ENCODE peak calls at places on chromosomes 4 and X, in six cellular contexts. K, Y, J, T, U and B are unnamed samples.

GRCh38 chrX:47146121-47146935 is 1.3 kb downstream of the RBM10 start:
- DNase-seq in U (no peak), T (no peak), K (no peak), J (no peak), Y (no peak), B (no peak)

GRCh38 chr4:145779319-145779801 is 99.4 kb downstream of the C4orf51 start:
- DNase-seq in Y (no peak), T (no peak), K (no peak), J (no peak), U (no peak), B (no peak)

GRCh38 chr4:10096976-10097330 is 19.6 kb downstream of the WDR1 start:
- DNase-seq in T (no peak), U (no peak), Y (no peak), J (no peak), K (no peak), B (no peak)

GRCh38 chrX:112147206-112147605 is 64.6 kb upstream of the TRPC5 start:
- DNase-seq in K (no peak), T (no peak), Y (no peak), U (no peak), J (no peak), B (no peak)

GRCh38 chr4:10926025-10926424 is 241.5 kb upstream of the CLNK start:
- DNase-seq in K (no peak), Y (no peak), T (no peak), J (peak; percentile 33), U (no peak), B (no peak)

GRCh38 chrX:151009582-151009981 is 26.4 kb downstream of the HMGB3 start:
- DNase-seq in Y (no peak), T (no peak), K (no peak), U (no peak), J (no peak), B (no peak)

GRCh38 chr4:45350438-45350837 is 624.1 kb upstream of the GNPDA2 start:
- DNase-seq in Y (no peak), U (no peak), J (no peak), T (no peak), K (no peak), B (no peak)

GRCh38 chrX:1361275-1361674 is 24.7 kb downstream of the IL3RA start:
- DNase-seq in Y (no peak), T (no peak), J (no peak), U (no peak), K (no peak), B (no peak)

GRCh38 chr4:85495621-85496020 is 20.7 kb downstream of the ARHGAP24 start:
- DNase-seq in K (no peak), U (no peak), J (no peak), T (no peak), Y (no peak), B (no peak)

GRCh38 chrX:113594504-113594903 is 753.9 kb upstream of the AMOT start:
- DNase-seq in Y (no peak), K (no peak), U (no peak), T (no peak), J (no peak), B (no peak)

GRCh38 chr4:40702800-40703151 is 47.0 kb upstream of the NSUN7 start:
- DNase-seq in U (no peak), J (no peak), Y (no peak), T (no peak), K (no peak), B (peak; percentile 29)

GRCh38 chrX:134998246-134998645 is 7.5 kb downstream of the SMIM10 start:
- DNase-seq in Y (no peak), T (no peak), J (no peak), K (no peak), U (no peak), B (no peak)

GRCh38 chr4:97123573-97123972 is 1019.7 kb downstream of the STPG2 start:
- DNase-seq in Y (no peak), J (no peak), T (no peak), U (no peak), K (no peak), B (no peak)

GRCh38 chr4:33780952-33781655 is 2463.2 kb downstream of the ARAP2 start:
- DNase-seq in K (no peak), J (no peak), Y (no peak), T (peak; percentile 31), U (no peak), B (no peak)

GRCh38 chr4:111359602-111360001 is 736.7 kb upstream of the PITX2 start:
- DNase-seq in U (no peak), K (no peak), J (no peak), T (no peak), Y (no peak), B (no peak)

GRCh38 chr4:77010841-77011354 is 61.3 kb downstream of the SEPTIN11 start:
- DNase-seq in J (no peak), K (no peak), T (peak; percentile 65), U (no peak), Y (no peak), B (no peak)

GRCh38 chrX:54494970-54495813 is 842 bp downstream of the FGD1 start:
- DNase-seq in T (no peak), K (no peak), Y (no peak), U (no peak), J (no peak), B (no peak)